ENCODE peak calls at places on chromosomes 1 and 21, in six cellular contexts. One of them, this sample, is unnamed.

GRCh38 chr1:81915937-81916336 is 115.2 kb downstream of the ADGRL2 start:
- DNase-seq in heart left ventricle: no peak
- DNase-seq in uterus: no peak
- DNase-seq in aorta: no peak
- DNase-seq in Peyer's patch: no peak
- DNase-seq in lower lobe of right lung: no peak
- DNase-seq in this sample: no peak

GRCh38 chr1:211638723-211639122 is 36.7 kb downstream of the NEK2 start:
- DNase-seq in Peyer's patch: no peak
- DNase-seq in lower lobe of right lung: no peak
- DNase-seq in uterus: no peak
- DNase-seq in aorta: no peak
- DNase-seq in heart left ventricle: no peak
- DNase-seq in this sample: no peak

GRCh38 chr1:153842006-153842471 is 66.8 kb downstream of the SLC27A3 start:
- DNase-seq in uterus: no peak
- DNase-seq in aorta: no peak
- DNase-seq in lower lobe of right lung: no peak
- DNase-seq in heart left ventricle: no peak
- DNase-seq in Peyer's patch: no peak
- DNase-seq in this sample: no peak

GRCh38 chr1:66315675-66316074 is 218.3 kb upstream of the SGIP1 start:
- DNase-seq in heart left ventricle: no peak
- DNase-seq in lower lobe of right lung: no peak
- DNase-seq in aorta: no peak
- DNase-seq in uterus: no peak
- DNase-seq in Peyer's patch: no peak
- DNase-seq in this sample: no peak

GRCh38 chr1:221444346-221444745 is 297.5 kb downstream of the DUSP10 start:
- DNase-seq in heart left ventricle: no peak
- DNase-seq in uterus: no peak
- DNase-seq in Peyer's patch: no peak
- DNase-seq in lower lobe of right lung: no peak
- DNase-seq in aorta: no peak
- DNase-seq in this sample: no peak

GRCh38 chr1:11951901-11952300 is 17.4 kb downstream of the PLOD1 start:
- DNase-seq in Peyer's patch: no peak
- DNase-seq in uterus: no peak
- DNase-seq in lower lobe of right lung: no peak
- DNase-seq in heart left ventricle: no peak
- DNase-seq in aorta: no peak
- DNase-seq in this sample: no peak

GRCh38 chr1:243921113-243921512 is 71.1 kb upstream of the AKT3 start:
- DNase-seq in uterus: no peak
- DNase-seq in heart left ventricle: no peak
- DNase-seq in aorta: no peak
- DNase-seq in Peyer's patch: no peak
- DNase-seq in lower lobe of right lung: no peak
- DNase-seq in this sample: no peak

GRCh38 chr1:224211262-224211962 is 28.4 kb downstream of the DEGS1 start:
- DNase-seq in uterus: no peak
- DNase-seq in aorta: no peak
- DNase-seq in lower lobe of right lung: no peak
- DNase-seq in heart left ventricle: no peak
- DNase-seq in Peyer's patch: no peak
- DNase-seq in this sample: peak; percentile 56

GRCh38 chr1:9169601-9170137 is 40.8 kb upstream of the GPR157 start:
- DNase-seq in lower lobe of right lung: no peak
- DNase-seq in uterus: no peak
- DNase-seq in aorta: no peak
- DNase-seq in Peyer's patch: no peak
- DNase-seq in heart left ventricle: no peak
- DNase-seq in this sample: no peak

GRCh38 chr1:22121421-22121911 is 21.4 kb downstream of the WNT4 start:
- DNase-seq in heart left ventricle: no peak
- DNase-seq in aorta: no peak
- DNase-seq in lower lobe of right lung: no peak
- DNase-seq in Peyer's patch: no peak
- DNase-seq in uterus: peak; percentile 15
- DNase-seq in this sample: no peak

GRCh38 chr1:85406887-85407593 is 57.9 kb downstream of the DDAH1 start:
- DNase-seq in lower lobe of right lung: no peak
- DNase-seq in uterus: peak; percentile 42
- DNase-seq in heart left ventricle: peak; percentile 42
- DNase-seq in aorta: no peak
- DNase-seq in Peyer's patch: no peak
- DNase-seq in this sample: peak; percentile 33

GRCh38 chr1:82819234-82819633 is 1018.5 kb downstream of the ADGRL2 start:
- DNase-seq in heart left ventricle: no peak
- DNase-seq in aorta: no peak
- DNase-seq in Peyer's patch: no peak
- DNase-seq in lower lobe of right lung: no peak
- DNase-seq in uterus: no peak
- DNase-seq in this sample: no peak

GRCh38 chr1:208047975-208048374 is 137.1 kb upstream of the CD34 start:
- DNase-seq in aorta: peak; percentile 88
- DNase-seq in Peyer's patch: no peak
- DNase-seq in lower lobe of right lung: no peak
- DNase-seq in heart left ventricle: peak; percentile 64
- DNase-seq in uterus: peak; percentile 77
- DNase-seq in this sample: no peak

GRCh38 chr1:27940297-27940696 is 5.5 kb downstream of the SMPDL3B start:
- DNase-seq in lower lobe of right lung: peak; percentile 74
- DNase-seq in aorta: peak; percentile 79
- DNase-seq in Peyer's patch: peak; percentile 74
- DNase-seq in uterus: no peak
- DNase-seq in heart left ventricle: peak; percentile 48
- DNase-seq in this sample: peak; percentile 60

GRCh38 chr1:240765732-240766363 is 153.9 kb upstream of the GREM2 start:
- DNase-seq in aorta: no peak
- DNase-seq in uterus: no peak
- DNase-seq in lower lobe of right lung: no peak
- DNase-seq in heart left ventricle: no peak
- DNase-seq in Peyer's patch: no peak
- DNase-seq in this sample: no peak

GRCh38 chr1:33966346-33967141 is 102.7 kb downstream of the HMGB4 start:
- DNase-seq in lower lobe of right lung: no peak
- DNase-seq in aorta: no peak
- DNase-seq in uterus: no peak
- DNase-seq in heart left ventricle: no peak
- DNase-seq in Peyer's patch: no peak
- DNase-seq in this sample: no peak

GRCh38 chr1:198283222-198283621 is 126.4 kb downstream of the NEK7 start:
- DNase-seq in aorta: no peak
- DNase-seq in Peyer's patch: no peak
- DNase-seq in heart left ventricle: no peak
- DNase-seq in uterus: no peak
- DNase-seq in lower lobe of right lung: no peak
- DNase-seq in this sample: no peak

GRCh38 chr1:89516055-89516454 is 8.6 kb upstream of the LRRC8B start:
- DNase-seq in lower lobe of right lung: no peak
- DNase-seq in Peyer's patch: no peak
- DNase-seq in aorta: no peak
- DNase-seq in uterus: no peak
- DNase-seq in heart left ventricle: no peak
- DNase-seq in this sample: no peak

GRCh38 chr1:205477759-205478247 is 22.0 kb upstream of the BLACAT1 start:
- DNase-seq in aorta: peak; percentile 87
- DNase-seq in uterus: peak; percentile 41
- DNase-seq in Peyer's patch: no peak
- DNase-seq in heart left ventricle: peak; percentile 63
- DNase-seq in lower lobe of right lung: peak; percentile 86
- DNase-seq in this sample: peak; percentile 67

GRCh38 chr1:204493145-204493881 is 1.3 kb downstream of the PIK3C2B start:
- DNase-seq in aorta: peak; percentile 87
- DNase-seq in lower lobe of right lung: peak; percentile 81
- DNase-seq in uterus: peak; percentile 55
- DNase-seq in heart left ventricle: peak; percentile 83
- DNase-seq in Peyer's patch: peak; percentile 49
- DNase-seq in this sample: peak; percentile 90

GRCh38 chr1:17289756-17290155 is 18.2 kb upstream of the PADI4 start:
- DNase-seq in heart left ventricle: no peak
- DNase-seq in lower lobe of right lung: no peak
- DNase-seq in Peyer's patch: no peak
- DNase-seq in aorta: no peak
- DNase-seq in uterus: no peak
- DNase-seq in this sample: no peak

GRCh38 chr1:150537732-150538684 is 11.2 kb upstream of the ADAMTSL4 start:
- DNase-seq in lower lobe of right lung: peak; percentile 40
- DNase-seq in aorta: peak; percentile 90
- DNase-seq in heart left ventricle: no peak
- DNase-seq in Peyer's patch: no peak
- DNase-seq in uterus: peak; percentile 39
- DNase-seq in this sample: no peak

GRCh38 chr1:242523968-242524570 is 428 bp downstream of the PLD5 start:
- DNase-seq in lower lobe of right lung: peak; percentile 44
- DNase-seq in Peyer's patch: no peak
- DNase-seq in heart left ventricle: peak; percentile 27
- DNase-seq in aorta: peak; percentile 88
- DNase-seq in uterus: peak; percentile 59
- DNase-seq in this sample: no peak

GRCh38 chr1:20440785-20441200 is 45.2 kb downstream of the CAMK2N1 start:
- DNase-seq in uterus: peak; percentile 37
- DNase-seq in Peyer's patch: peak; percentile 19
- DNase-seq in heart left ventricle: no peak
- DNase-seq in aorta: no peak
- DNase-seq in lower lobe of right lung: no peak
- DNase-seq in this sample: peak; percentile 55

GRCh38 chr1:15942661-15943514 is 33.0 kb downstream of the ZBTB17 start:
- DNase-seq in Peyer's patch: no peak
- DNase-seq in uterus: no peak
- DNase-seq in lower lobe of right lung: no peak
- DNase-seq in heart left ventricle: no peak
- DNase-seq in aorta: no peak
- DNase-seq in this sample: no peak

GRCh38 chr1:240074422-240074821 is 17.3 kb upstream of the FMN2 start:
- DNase-seq in Peyer's patch: no peak
- DNase-seq in uterus: no peak
- DNase-seq in aorta: no peak
- DNase-seq in heart left ventricle: no peak
- DNase-seq in lower lobe of right lung: no peak
- DNase-seq in this sample: no peak

GRCh38 chr1:199453731-199454130 is 573.8 kb upstream of the NR5A2 start:
- DNase-seq in Peyer's patch: no peak
- DNase-seq in uterus: no peak
- DNase-seq in heart left ventricle: no peak
- DNase-seq in aorta: no peak
- DNase-seq in lower lobe of right lung: no peak
- DNase-seq in this sample: no peak

GRCh38 chr1:78497196-78497595 is 6.4 kb downstream of the PTGFR start:
- DNase-seq in lower lobe of right lung: no peak
- DNase-seq in Peyer's patch: no peak
- DNase-seq in uterus: no peak
- DNase-seq in heart left ventricle: no peak
- DNase-seq in aorta: no peak
- DNase-seq in this sample: no peak

GRCh38 chr1:52769346-52770033 is 43.2 kb downstream of the ZYG11B start:
- DNase-seq in aorta: no peak
- DNase-seq in lower lobe of right lung: no peak
- DNase-seq in uterus: no peak
- DNase-seq in heart left ventricle: no peak
- DNase-seq in Peyer's patch: no peak
- DNase-seq in this sample: no peak

DNA sequence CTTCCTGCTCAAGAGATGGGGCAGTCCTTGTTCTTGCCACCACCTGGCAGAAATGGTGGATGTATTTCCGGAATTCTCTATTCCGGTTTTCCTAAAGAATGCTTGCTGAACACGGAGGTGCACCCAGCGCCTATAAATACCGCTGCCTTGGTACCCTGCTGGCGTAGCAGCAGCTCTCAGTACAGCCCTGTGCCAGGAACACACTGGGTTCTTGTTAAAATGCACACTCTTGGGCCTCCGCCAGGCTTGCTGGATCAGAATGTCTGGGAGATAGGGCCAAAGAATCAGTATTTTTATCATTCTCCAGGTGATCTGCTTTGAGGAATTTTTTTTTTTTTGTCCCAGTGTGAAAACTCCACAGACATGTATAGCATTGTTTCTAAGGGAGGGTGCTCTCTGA is 54.2 kb downstream of the IGSF5 start:
- DNase-seq in uterus: no peak
- DNase-seq in aorta: no peak
- DNase-seq in heart left ventricle: peak; percentile 68
- DNase-seq in lower lobe of right lung: no peak
- DNase-seq in Peyer's patch: no peak
- DNase-seq in this sample: peak; percentile 7
- H3K9me3 ChIP-seq in uterus: no peaks in the 10 kb centered on the region
- H3K9me3 ChIP-seq in aorta: peaks cover 1% of the 10 kb centered on the region
- H3K9me3 ChIP-seq in heart left ventricle: no peaks in the 10 kb centered on the region
- H3K9me3 ChIP-seq in lower lobe of right lung: no peaks in the 10 kb centered on the region
- H3K9me3 ChIP-seq in Peyer's patch: no peaks in the 10 kb centered on the region
- H3K9me3 ChIP-seq in this sample: no peaks in the 10 kb centered on the region

GRCh38 chr21:46597896-46598343 is 7.0 kb downstream of the S100B start:
- DNase-seq in heart left ventricle: no peak
- DNase-seq in aorta: peak; percentile 61
- DNase-seq in Peyer's patch: no peak
- DNase-seq in uterus: no peak
- DNase-seq in lower lobe of right lung: no peak
- DNase-seq in this sample: no peak
- H3K9me3 ChIP-seq in heart left ventricle: peaks cover 6% of the 10 kb centered on the region
- H3K9me3 ChIP-seq in aorta: no peaks in the 10 kb centered on the region
- H3K9me3 ChIP-seq in Peyer's patch: no peaks in the 10 kb centered on the region
- H3K9me3 ChIP-seq in uterus: no peaks in the 10 kb centered on the region
- H3K9me3 ChIP-seq in lower lobe of right lung: peaks cover 6% of the 10 kb centered on the region
- H3K9me3 ChIP-seq in this sample: peaks cover 2% of the 10 kb centered on the region

GRCh38 chr1:69433073-69433472 is 134.6 kb upstream of the LRRC7 start:
- DNase-seq in aorta: no peak
- DNase-seq in lower lobe of right lung: no peak
- DNase-seq in heart left ventricle: no peak
- DNase-seq in Peyer's patch: no peak
- DNase-seq in uterus: no peak
- DNase-seq in this sample: no peak
- H3K9me3 ChIP-seq in aorta: no peaks in the 10 kb centered on the region
- H3K9me3 ChIP-seq in lower lobe of right lung: no peaks in the 10 kb centered on the region
- H3K9me3 ChIP-seq in heart left ventricle: no peaks in the 10 kb centered on the region
- H3K9me3 ChIP-seq in Peyer's patch: no peaks in the 10 kb centered on the region
- H3K9me3 ChIP-seq in uterus: no peaks in the 10 kb centered on the region
- H3K9me3 ChIP-seq in this sample: no peaks in the 10 kb centered on the region

GRCh38 chr1:167317463-167317862 is 96.8 kb downstream of the POU2F1 start:
- DNase-seq in lower lobe of right lung: no peak
- DNase-seq in heart left ventricle: no peak
- DNase-seq in aorta: no peak
- DNase-seq in Peyer's patch: no peak
- DNase-seq in uterus: no peak
- DNase-seq in this sample: no peak
- H3K9me3 ChIP-seq in lower lobe of right lung: peaks cover 50% of the 10 kb centered on the region
- H3K9me3 ChIP-seq in heart left ventricle: peaks cover 14% of the 10 kb centered on the region
- H3K9me3 ChIP-seq in aorta: peaks cover 6% of the 10 kb centered on the region
- H3K9me3 ChIP-seq in Peyer's patch: no peaks in the 10 kb centered on the region
- H3K9me3 ChIP-seq in uterus: peaks cover 3% of the 10 kb centered on the region
- H3K9me3 ChIP-seq in this sample: peaks cover 21% of the 10 kb centered on the region